ENCODE peak calls at places on chromosome 1, in four cellular contexts. T is cardiac muscle cell, H is BJ, E is posterior vena cava. P is an unnamed sample.

GRCh38 chr1:79079770-79080169 is 73.2 kb upstream of the ADGRL4 start:
- DNase-seq in H (peak), T (peak), E (no peak), P (no peak)

GRCh38 chr1:225689882-225690459 is 37.0 kb upstream of the ENAH start:
- DNase-seq in H (no peak), T (no peak), E (no peak), P (no peak)

GRCh38 chr1:7899741-7900140 is 40.9 kb downstream of the TNFRSF9 start:
- DNase-seq in H (no peak), T (peak), E (no peak), P (no peak)

GRCh38 chr1:34780528-34780927 is 486 bp upstream of the GJB3 start:
- DNase-seq in T (no peak), H (no peak), E (peak), P (no peak)

GRCh38 chr1:227770812-227771211 is 35.6 kb downstream of the SNAP47 start:
- DNase-seq in E (no peak), T (no peak), H (no peak), P (no peak)

GRCh38 chr1:232306269-232306911 is 323.5 kb downstream of the SIPA1L2 start:
- DNase-seq in E (peak), T (peak), H (no peak), P (no peak)

GRCh38 chr1:151809625-151810556 is 4.7 kb upstream of the LINGO4 start:
- DNase-seq in T (no peak), E (no peak), H (no peak), P (no peak)

GRCh38 chr1:22773981-22774471 is 63.4 kb downstream of the EPHB2 start:
- DNase-seq in H (peak), T (peak), E (peak), P (no peak)

GRCh38 chr1:51776408-51776807 is 102.1 kb downstream of the NRDC start:
- DNase-seq in E (no peak), H (no peak), T (no peak), P (no peak)

GRCh38 chr1:62177621-62178020 is 17.0 kb upstream of the L1TD1 start:
- DNase-seq in H (no peak), E (no peak), T (no peak), P (no peak)

GRCh38 chr1:204377800-204378608 is 18.3 kb upstream of the PLEKHA6 start:
- DNase-seq in E (no peak), T (no peak), H (no peak), P (no peak)

GRCh38 chr1:156014829-156015228 is 5.9 kb downstream of the SSR2 start:
- DNase-seq in H (no peak), E (no peak), T (no peak), P (no peak)

GRCh38 chr1:85465099-85465790 is at the start of gene DDAH1:
- DNase-seq in T (peak), H (no peak), E (peak), P (peak)

GRCh38 chr1:221462345-221462744 is 279.5 kb downstream of the DUSP10 start:
- DNase-seq in T (peak), H (no peak), E (no peak), P (no peak)

GRCh38 chr1:194062526-194062925 is 876.1 kb upstream of the B3GALT2 start:
- DNase-seq in T (peak), H (no peak), E (no peak), P (no peak)

P was measured in memory B cell.